ENCODE peak calls at places on chromosomes 11 and 22, in ten cellular contexts. O is heart right ventricle, Q is transverse colon, T is tibial artery, N is left lung, B is HepG2, Z is prostate gland, S is colonic mucosa, R is fibroblast of lung, I is neural progenitor cell. G is an unnamed sample.

GRCh38 chr11:130427581-130428211 is 713 bp downstream of the ADAMTS8 start:
- DNase-seq in O (no peak), Q (peak; percentile 25), T (no peak), N (no peak), B (no peak), Z (no peak), S (no peak), R (no peak), I (peak; percentile 74), G (no peak)

GRCh38 chr11:114166897-114167323 is 107.4 kb downstream of the ZBTB16 start:
- DNase-seq in O (no peak), Q (no peak), T (no peak), N (no peak), B (no peak), Z (peak; percentile 77), S (no peak), R (peak; percentile 84), I (no peak), G (peak; percentile 58)

GRCh38 chr11:67278939-67279588 is 10.0 kb upstream of the ANKRD13D start:
- DNase-seq in O (no peak), Q (no peak), T (no peak), N (peak; percentile 34), B (no peak), Z (no peak), S (no peak), R (no peak), I (no peak), G (no peak)

GRCh38 chr11:82996966-82997606 is 74.6 kb downstream of the RAB30 start:
- DNase-seq in O (no peak), Q (peak; percentile 80), T (no peak), N (no peak), B (no peak), Z (peak; percentile 38), S (peak; percentile 63), R (peak; percentile 63), I (no peak), G (no peak)

GRCh38 chr11:127056338-127056971 is 55.9 kb upstream of the KIRREL3 start:
- DNase-seq in O (no peak), Q (no peak), T (no peak), N (no peak), B (no peak), Z (no peak), S (peak; percentile 30), R (no peak), I (no peak), G (no peak)

GRCh38 chr11:104837969-104838639 is 60.2 kb downstream of the CASP12 start:
- DNase-seq in O (no peak), Q (no peak), T (no peak), N (no peak), B (no peak), Z (no peak), S (no peak), R (no peak), I (no peak), G (no peak)

GRCh38 chr11:119120639-119121007 is 757 bp upstream of the HINFP start:
- DNase-seq in O (no peak), Q (no peak), T (no peak), N (no peak), B (no peak), Z (no peak), S (no peak), R (peak; percentile 78), I (peak; percentile 56), G (peak; percentile 32)

GRCh38 chr11:19345848-19346681 is 105.3 kb upstream of the E2F8 start:
- DNase-seq in O (no peak), Q (no peak), T (no peak), N (no peak), B (no peak), Z (no peak), S (no peak), R (no peak), I (peak; percentile 78), G (no peak)

GRCh38 chr22:29298641-29299040 is 7.8 kb upstream of the GAS2L1 start:
- DNase-seq in O (no peak), Q (no peak), T (no peak), N (no peak), B (no peak), Z (no peak), S (no peak), R (no peak), I (no peak), G (no peak)

GRCh38 chr11:2929880-2930704 is 872 bp upstream of the PHLDA2 start:
- DNase-seq in O (no peak), Q (peak; percentile 79), T (peak; percentile 21), N (peak; percentile 67), B (peak; percentile 53), Z (peak; percentile 69), S (peak; percentile 79), R (peak; percentile 53), I (peak; percentile 63), G (no peak)

GRCh38 chr22:21941921-21942320 is 10.7 kb downstream of the PPM1F start:
- DNase-seq in O (no peak), Q (no peak), T (no peak), N (no peak), B (no peak), Z (no peak), S (no peak), R (no peak), I (no peak), G (no peak)

GRCh38 chr22:41799486-41800347 is 762 bp upstream of the CCDC134 start:
- DNase-seq in O (peak; percentile 34), Q (peak; percentile 29), T (peak; percentile 26), N (peak; percentile 40), B (no peak), Z (peak; percentile 15), S (peak; percentile 39), R (peak; percentile 22), I (peak; percentile 39), G (peak; percentile 53)

GRCh38 chr22:43980579-43980978 is 25.3 kb downstream of the SAMM50 start:
- DNase-seq in O (no peak), Q (no peak), T (no peak), N (no peak), B (no peak), Z (no peak), S (no peak), R (no peak), I (no peak), G (no peak)

GRCh38 chr11:130323452-130324448 is 9.0 kb upstream of the ZBTB44 start:
- DNase-seq in O (no peak), Q (no peak), T (no peak), N (no peak), B (no peak), Z (no peak), S (no peak), R (peak; percentile 3), I (no peak), G (no peak)

GRCh38 chr11:64043545-64043944 is 7.8 kb downstream of the FLRT1 start:
- DNase-seq in O (no peak), Q (no peak), T (no peak), N (no peak), B (no peak), Z (no peak), S (no peak), R (no peak), I (no peak), G (no peak)

GRCh38 chr11:8168485-8169257 is at the start of gene RIC3:
- DNase-seq in O (peak; percentile 16), Q (peak; percentile 30), T (peak; percentile 20), N (peak; percentile 32), B (no peak), Z (peak; percentile 31), S (no peak), R (no peak), I (peak; percentile 78), G (peak; percentile 85)

GRCh38 chr11:114272311-114272710 is 23.9 kb upstream of the NNMT start:
- DNase-seq in O (no peak), Q (no peak), T (no peak), N (no peak), B (no peak), Z (no peak), S (no peak), R (no peak), I (no peak), G (no peak)

GRCh38 chr22:27517361-27517760 is 284.2 kb downstream of the MN1 start:
- DNase-seq in O (no peak), Q (no peak), T (no peak), N (no peak), B (no peak), Z (no peak), S (no peak), R (no peak), I (no peak), G (no peak)

DNA sequence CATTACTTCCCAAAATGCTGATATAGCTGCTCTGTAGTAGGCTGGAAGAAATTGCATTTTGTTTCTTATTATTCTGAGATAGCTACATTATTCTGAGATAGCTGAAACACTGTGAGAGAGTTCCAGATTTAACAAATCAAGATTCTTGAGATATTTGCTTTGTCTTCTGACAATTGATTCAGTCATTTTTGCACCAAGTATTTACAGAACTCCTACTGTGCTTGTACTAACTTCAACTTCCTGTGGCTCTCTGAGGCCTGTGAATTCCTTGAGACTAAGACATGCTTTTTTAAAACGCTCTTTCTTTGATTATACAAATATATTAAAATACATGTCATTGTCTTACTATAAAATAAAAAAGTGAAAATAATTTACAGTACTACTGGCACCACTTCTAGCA is 52.7 kb downstream of the USP47 start:
- DNase-seq in O (no peak), Q (no peak), T (no peak), N (no peak), B (no peak), Z (no peak), S (no peak), R (peak; percentile 21), I (no peak), G (no peak)
- H3K27ac ChIP-seq in O (no peak overlapping the region), Q (no peak overlapping the region), T (no peak overlapping the region), N (no peak overlapping the region), B (no peak overlapping the region), Z (no peak overlapping the region), S (no peak overlapping the region), R (no peak overlapping the region), I (peak overlapping the region; percentile 7), G (no peak overlapping the region)

GRCh38 chr11:117391181-117391580 is 63.5 kb downstream of the CEP164 start:
- DNase-seq in O (no peak), Q (no peak), T (no peak), N (peak; percentile 19), B (no peak), Z (no peak), S (no peak), R (no peak), I (no peak), G (no peak)
- TF ChIP-seq CTCF in O (no peak), Q (no peak), T (no peak), N (no peak), B (no peak), Z (no peak), S (no peak), R (no peak), I (no peak), G (no peak)

DNA sequence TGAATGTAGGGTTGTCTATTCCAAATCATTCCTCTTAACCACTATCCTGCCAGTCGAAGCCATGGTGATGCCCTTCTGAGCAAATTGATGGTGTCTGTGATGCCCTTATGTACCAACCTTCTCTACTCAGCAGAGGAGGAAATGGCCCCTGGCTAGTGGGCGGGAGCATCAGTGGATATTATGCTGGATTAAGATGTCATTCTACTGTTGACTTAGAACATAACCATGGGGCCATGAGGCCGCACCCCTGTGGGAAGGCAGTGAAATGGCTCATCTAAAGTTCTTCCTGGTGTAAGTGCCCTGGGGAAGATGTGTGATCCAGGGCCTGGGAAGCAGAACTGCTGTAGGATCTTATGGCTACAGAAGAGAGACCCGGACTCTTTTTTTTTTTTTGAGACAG is 20.7 kb upstream of the P2RY2 start:
- DNase-seq in O (no peak), Q (peak; percentile 84), T (no peak), N (peak; percentile 5), B (no peak), Z (no peak), S (peak; percentile 84), R (no peak), I (no peak), G (no peak)
- H3K4me1 ChIP-seq in O (no peaks in the 10 kb centered on the region), Q (peaks cover 15% of the 10 kb centered on the region), T (no peaks in the 10 kb centered on the region), N (peaks cover 47% of the 10 kb centered on the region), B (peaks cover 11% of the 10 kb centered on the region), Z (no peaks in the 10 kb centered on the region), S (peaks cover 20% of the 10 kb centered on the region), R (no peaks in the 10 kb centered on the region), I (peaks cover 24% of the 10 kb centered on the region), G (no peaks in the 10 kb centered on the region)

GRCh38 chr22:40463727-40464126 is 93.3 kb downstream of the SGSM3 start:
- DNase-seq in O (no peak), Q (no peak), T (no peak), N (no peak), B (no peak), Z (no peak), S (no peak), R (no peak), I (no peak), G (no peak)
- H3K27ac ChIP-seq in O (no peak overlapping the region), Q (peak overlapping the region; percentile 62), T (no peak overlapping the region), N (no peak overlapping the region), B (no peak overlapping the region), Z (no peak overlapping the region), S (peak overlapping the region; percentile 37), R (no peak overlapping the region), I (no peak overlapping the region), G (peak overlapping the region; percentile 11)